ENCODE peak calls at places on chromosomes 13 and 19, in six cellular contexts. C is body of pancreas, F is iPS DF 6.9, E is ovary, I is small intestine, Y is cardiac muscle cell. D is an unnamed sample.

GRCh38 chr13:61779456-61779855 is 363.8 kb upstream of the PCDH20 start:
- DNase-seq in C (no peak), F (no peak), E (no peak), I (no peak), Y (no peak), D (no peak)

GRCh38 chr19:55536951-55537740 is at the start of gene SBK2:
- DNase-seq in C (no peak), F (no peak), E (no peak), I (no peak), Y (peak; percentile 87), D (peak; percentile 70)

GRCh38 chr13:26980099-26981031 is 191.2 kb downstream of the USP12 start:
- DNase-seq in C (no peak), F (no peak), E (no peak), I (no peak), Y (no peak), D (no peak)

GRCh38 chr19:35500611-35501010 is 10.3 kb upstream of the KRTDAP start:
- DNase-seq in C (no peak), F (no peak), E (no peak), I (no peak), Y (no peak), D (no peak)

GRCh38 chr19:15971217-15971616 is 22.4 kb downstream of the OR10H4 start:
- DNase-seq in C (no peak), F (no peak), E (no peak), I (peak; percentile 33), Y (no peak), D (no peak)

GRCh38 chr13:40316301-40316700 is 350.1 kb downstream of the FOXO1 start:
- DNase-seq in C (no peak), F (no peak), E (peak; percentile 45), I (no peak), Y (no peak), D (no peak)

GRCh38 chr19:4178990-4179389 is 3.4 kb downstream of the SIRT6 start:
- DNase-seq in C (no peak), F (no peak), E (no peak), I (no peak), Y (no peak), D (no peak)

GRCh38 chr13:28181413-28181812 is 43.1 kb downstream of the PAN3 start:
- DNase-seq in C (no peak), F (no peak), E (no peak), I (no peak), Y (no peak), D (no peak)

GRCh38 chr13:61202042-61202441 is 213.6 kb downstream of the PCDH20 start:
- DNase-seq in C (no peak), F (peak; percentile 33), E (no peak), I (no peak), Y (no peak), D (no peak)

GRCh38 chr13:20823071-20823470 is 49.3 kb upstream of the EEF1AKMT1 start:
- DNase-seq in C (no peak), F (no peak), E (no peak), I (no peak), Y (no peak), D (no peak)

GRCh38 chr13:24270639-24271131 is 38.7 kb upstream of the C1QTNF9 start:
- DNase-seq in C (peak; percentile 73), F (no peak), E (peak; percentile 55), I (peak; percentile 69), Y (peak; percentile 42), D (peak; percentile 88)

GRCh38 chr19:46486358-46486757 is 9.3 kb downstream of the PNMA8B start:
- DNase-seq in C (no peak), F (no peak), E (no peak), I (no peak), Y (no peak), D (no peak)

GRCh38 chr13:99380921-99381645 is 73.9 kb upstream of the GPR183 start:
- DNase-seq in C (no peak), F (no peak), E (no peak), I (no peak), Y (no peak), D (no peak)

GRCh38 chr19:7857727-7858701 is 16.2 kb downstream of the PRR36 start:
- DNase-seq in C (no peak), F (no peak), E (no peak), I (no peak), Y (peak; percentile 63), D (no peak)

GRCh38 chr19:35755550-35756371 is 1.1 kb downstream of the HSPB6 start:
- DNase-seq in C (peak; percentile 55), F (no peak), E (peak; percentile 95), I (peak; percentile 47), Y (no peak), D (peak; percentile 97)

GRCh38 chr13:84994582-84994981 is 804.6 kb downstream of the SLITRK6 start:
- DNase-seq in C (no peak), F (no peak), E (no peak), I (peak; percentile 46), Y (no peak), D (no peak)

GRCh38 chr19:48867119-48867921 is 1.1 kb downstream of the PLEKHA4 start:
- DNase-seq in C (no peak), F (no peak), E (no peak), I (peak; percentile 71), Y (no peak), D (peak; percentile 63)

GRCh38 chr13:33275916-33276315 is 9.6 kb downstream of the STARD13 start:
- DNase-seq in C (no peak), F (no peak), E (no peak), I (no peak), Y (no peak), D (no peak)

GRCh38 chr19:38667552-38668205 is 20.2 kb downstream of the ACTN4 start:
- DNase-seq in C (no peak), F (no peak), E (no peak), I (no peak), Y (no peak), D (no peak)

GRCh38 chr19:6828306-6828697 is 55.8 kb downstream of the VAV1 start:
- DNase-seq in C (no peak), F (no peak), E (no peak), I (no peak), Y (no peak), D (no peak)

GRCh38 chr13:49786609-49787008 is 5.9 kb downstream of the KPNA3 start:
- DNase-seq in C (no peak), F (no peak), E (no peak), I (no peak), Y (no peak), D (no peak)

GRCh38 chr19:13492128-13492527 is 14.2 kb downstream of the CACNA1A start:
- DNase-seq in C (no peak), F (no peak), E (no peak), I (no peak), Y (no peak), D (no peak)

GRCh38 chr13:48562296-48563066 is 29.6 kb upstream of the RCBTB2 start:
- DNase-seq in C (no peak), F (no peak), E (no peak), I (peak; percentile 65), Y (no peak), D (no peak)

GRCh38 chr19:33677745-33678426 is 56.1 kb downstream of the CHST8 start:
- DNase-seq in C (no peak), F (no peak), E (no peak), I (no peak), Y (peak; percentile 59), D (no peak)

GRCh38 chr19:18159810-18160209 is 6.8 kb downstream of the PIK3R2 start:
- DNase-seq in C (no peak), F (no peak), E (no peak), I (no peak), Y (no peak), D (no peak)
- H3K4me1 ChIP-seq in C (peaks cover 48% of the 10 kb centered on the region), F (peaks cover 3% of the 10 kb centered on the region), E (peaks cover 17% of the 10 kb centered on the region), I (peaks cover 11% of the 10 kb centered on the region), Y (no peaks in the 10 kb centered on the region), D (peaks cover 7% of the 10 kb centered on the region)

DNA sequence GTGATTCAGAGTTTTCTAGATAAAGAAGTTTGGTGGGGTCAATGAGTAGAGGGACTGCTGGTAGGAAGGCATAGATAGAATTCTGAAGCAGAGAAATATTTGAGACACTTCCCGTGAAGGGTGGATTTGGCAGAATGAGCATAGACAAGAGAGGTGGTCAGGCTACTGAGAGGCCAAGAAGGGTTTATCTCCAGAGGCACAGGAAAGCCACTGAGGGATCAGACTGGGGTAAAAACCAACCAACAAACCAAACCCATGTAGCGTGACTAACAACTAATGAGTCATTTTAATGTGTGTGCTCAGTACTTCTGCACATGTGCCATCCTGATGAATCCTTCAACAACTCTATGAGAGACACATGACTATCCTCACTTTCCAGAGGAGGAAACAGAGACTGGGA is 60.0 kb upstream of the SERP2 start:
- DNase-seq in C (no peak), F (no peak), E (no peak), I (peak; percentile 13), Y (no peak), D (no peak)
- H3K27ac ChIP-seq in C (peak overlapping the region; percentile 32), F (no peak overlapping the region), E (no peak overlapping the region), I (no peak overlapping the region), Y (no peak overlapping the region), D (no peak overlapping the region)

DNA sequence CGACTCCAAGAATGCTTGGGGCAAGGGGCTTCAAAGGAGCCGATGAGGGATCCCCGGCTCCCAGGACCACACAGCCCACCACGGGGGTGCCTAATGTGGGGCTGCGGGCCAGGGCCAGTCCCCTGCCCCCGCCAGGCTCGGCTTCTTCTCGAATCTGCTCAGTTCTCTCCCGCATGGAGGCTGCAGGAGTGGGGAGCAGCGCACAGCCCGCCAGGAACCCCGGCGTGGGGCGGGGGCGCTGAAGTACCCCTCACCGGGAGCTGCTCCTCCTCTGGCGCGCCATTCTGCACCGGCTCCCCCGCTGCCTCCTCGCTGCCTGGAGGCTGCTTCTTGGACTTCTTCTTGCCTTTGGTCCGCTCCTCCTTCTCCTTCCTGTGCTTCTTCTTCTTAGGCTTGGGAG is 14.7 kb downstream of the IZUMO4 start:
- DNase-seq in C (no peak), F (no peak), E (no peak), I (no peak), Y (no peak), D (no peak)
- H3K4me1 ChIP-seq in C (no peaks in the 10 kb centered on the region), F (no peaks in the 10 kb centered on the region), E (no peaks in the 10 kb centered on the region), I (no peaks in the 10 kb centered on the region), Y (no peaks in the 10 kb centered on the region), D (no peaks in the 10 kb centered on the region)

DNA sequence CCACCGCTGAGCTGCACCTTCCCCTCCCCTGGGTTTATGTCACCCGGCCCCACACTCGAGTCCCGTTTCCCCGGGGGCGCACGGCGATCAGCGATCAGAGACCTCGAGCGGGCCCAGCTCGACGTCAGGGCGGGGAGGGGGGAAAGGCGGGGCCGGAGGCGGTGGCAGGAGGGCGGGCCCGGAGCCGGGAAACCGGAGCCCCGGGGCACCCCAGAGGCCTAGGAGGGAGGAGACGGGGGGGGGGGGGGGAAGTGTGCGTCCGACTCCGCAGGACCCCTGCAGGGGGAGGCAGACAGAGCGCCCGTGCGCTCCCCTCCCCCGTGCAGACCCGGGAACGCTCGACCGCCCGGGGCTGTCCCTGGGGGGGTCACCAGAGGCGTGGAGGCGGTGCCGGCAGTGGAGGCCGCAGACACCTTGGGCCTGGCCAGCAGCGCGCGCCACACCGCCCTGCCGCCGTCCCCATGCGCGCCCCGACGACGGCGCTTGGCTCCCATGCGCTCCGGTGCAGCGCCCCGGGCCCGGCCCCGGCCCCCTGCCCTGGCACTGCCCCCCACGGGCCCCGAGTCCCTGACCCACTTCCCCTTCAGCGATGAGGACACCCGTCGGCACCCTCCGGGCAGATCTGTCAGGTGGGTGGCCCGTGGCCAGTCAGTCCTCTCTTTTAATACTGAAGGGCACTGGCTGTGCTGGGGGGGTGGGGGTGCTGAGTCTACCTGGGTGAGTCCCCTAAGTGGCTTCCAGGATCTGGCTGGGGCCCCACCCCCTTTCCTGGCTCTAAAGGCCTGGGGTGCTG is 11.8 kb downstream of the PDE4A start:
- DNase-seq in C (peak; percentile 76), F (no peak), E (no peak), I (peak; percentile 39), Y (peak; percentile 55), D (peak; percentile 89)
- H3K27ac ChIP-seq in C (peak overlapping the region; percentile 85), F (no peak overlapping the region), E (no peak overlapping the region), I (peak overlapping the region; percentile 64), Y (no peak overlapping the region), D (no peak overlapping the region)

GRCh38 chr13:110528371-110528770 is 33.2 kb downstream of the RAB20 start:
- DNase-seq in C (no peak), F (no peak), E (no peak), I (no peak), Y (no peak), D (no peak)
- H3K4me1 ChIP-seq in C (peaks cover 79% of the 10 kb centered on the region), F (peaks cover 3% of the 10 kb centered on the region), E (peaks cover 8% of the 10 kb centered on the region), I (peaks cover 22% of the 10 kb centered on the region), Y (peaks cover 49% of the 10 kb centered on the region), D (peaks cover 11% of the 10 kb centered on the region)